ENCODE peak calls at places on chromosome 3, in five cellular contexts. Y, D, K, A and X are unnamed samples.

GRCh38 chr3:157465741-157466140 is 29.1 kb downstream of the PTX3 start:
- DNase-seq in K (no peak), D (no peak), A (no peak), Y (no peak), X (no peak)

GRCh38 chr3:138705675-138706074 is 97.1 kb downstream of the FAIM start:
- DNase-seq in A (no peak), Y (no peak), D (no peak), K (no peak), X (no peak)

GRCh38 chr3:32571192-32571485 is 481 bp upstream of the DYNC1LI1 start:
- DNase-seq in K (no peak), A (no peak), D (no peak), Y (peak), X (no peak)

GRCh38 chr3:60579734-60580133 is 671.5 kb downstream of the FHIT start:
- DNase-seq in D (no peak), A (no peak), Y (no peak), K (no peak), X (no peak)

GRCh38 chr3:105253225-105253624 is 113.5 kb upstream of the ALCAM start:
- DNase-seq in A (no peak), Y (no peak), K (no peak), D (no peak), X (no peak)

GRCh38 chr3:61610316-61610715 is 48.9 kb downstream of the PTPRG start:
- DNase-seq in Y (no peak), D (no peak), A (no peak), K (no peak), X (no peak)

GRCh38 chr3:69669070-69669469 is 70.2 kb upstream of the MITF start:
- DNase-seq in A (no peak), K (no peak), Y (no peak), D (no peak), X (no peak)

GRCh38 chr3:33287672-33288282 is 10.5 kb downstream of the FBXL2 start:
- DNase-seq in D (no peak), A (no peak), Y (no peak), K (no peak), X (no peak)

GRCh38 chr3:138593488-138594149 is 441 bp downstream of the CEP70 start:
- DNase-seq in A (no peak), K (no peak), D (no peak), Y (peak), X (peak)

GRCh38 chr3:73933585-73933984 is 308.8 kb upstream of the PDZRN3 start:
- DNase-seq in K (no peak), Y (no peak), D (no peak), A (no peak), X (no peak)

GRCh38 chr3:308597-309321 is 112.2 kb downstream of the CHL1 start:
- DNase-seq in A (no peak), D (no peak), Y (no peak), K (no peak), X (no peak)